ENCODE peak calls at places on chromosomes 3 and 15, in four cellular contexts. V is H1, M is IMR-90, J is H9. D is an unnamed sample.
A peak's percentile ranks its signal among the peaks of the same experiment; 100 is the strongest.

GRCh38 chr15:61115241-61115640 is 113.9 kb downstream of the RORA start:
- DNase-seq in V (no peak), M (peak; percentile 2), J (no peak), D (no peak)

GRCh38 chr3:64355473-64355872 is 130.2 kb upstream of the PRICKLE2 start:
- DNase-seq in V (no peak), M (peak; percentile 67), J (no peak), D (no peak)

GRCh38 chr3:189165092-189165491 is 6.7 kb upstream of the TPRG1 start:
- DNase-seq in V (no peak), M (no peak), J (no peak), D (no peak)

GRCh38 chr15:70156781-70157261 is 59.1 kb upstream of the TLE3 start:
- DNase-seq in V (no peak), M (peak; percentile 34), J (no peak), D (no peak)

GRCh38 chr3:95319921-95320494 is 1257.1 kb downstream of the NSUN3 start:
- DNase-seq in V (no peak), M (no peak), J (no peak), D (peak; percentile 10)

GRCh38 chr15:71725215-71725955 is 85.0 kb upstream of the NR2E3 start:
- DNase-seq in V (no peak), M (peak; percentile 80), J (no peak), D (no peak)

GRCh38 chr3:102095383-102095782 is 246.1 kb downstream of the NFKBIZ start:
- DNase-seq in V (no peak), M (no peak), J (no peak), D (no peak)

GRCh38 chr3:195839260-195840010 is 27.7 kb upstream of the MUC4 start:
- DNase-seq in V (no peak), M (no peak), J (no peak), D (no peak)

GRCh38 chr3:72011495-72011894 is 226.5 kb upstream of the PROK2 start:
- DNase-seq in V (no peak), M (peak; percentile 62), J (no peak), D (no peak)

GRCh38 chr3:29186131-29186599 is 94.7 kb upstream of the RBMS3 start:
- DNase-seq in V (no peak), M (peak; percentile 96), J (no peak), D (no peak)

GRCh38 chr15:88690331-88690730 is 51.5 kb downstream of the ISG20 start:
- DNase-seq in V (no peak), M (no peak), J (no peak), D (no peak)

GRCh38 chr15:79682285-79682684 is 214.5 kb downstream of the MTHFS start:
- DNase-seq in V (no peak), M (peak; percentile 79), J (no peak), D (no peak)

GRCh38 chr3:8597515-8597853 is 47.1 kb downstream of the SSUH2 start:
- DNase-seq in V (no peak), M (no peak), J (no peak), D (no peak)

GRCh38 chr15:43095708-43096347 is 10.0 kb downstream of the UBR1 start:
- DNase-seq in V (no peak), M (peak; percentile 79), J (no peak), D (no peak)

GRCh38 chr15:69926721-69927120 is 171.0 kb downstream of the TLE3 start:
- DNase-seq in V (no peak), M (no peak), J (peak; percentile 5), D (no peak)

GRCh38 chr3:190429681-190430080 is 20.0 kb downstream of the TMEM207 start:
- DNase-seq in V (no peak), M (peak; percentile 59), J (no peak), D (no peak)

GRCh38 chr15:45962733-45963132 is 327.9 kb downstream of the SQOR start:
- DNase-seq in V (no peak), M (no peak), J (no peak), D (no peak)

DNA sequence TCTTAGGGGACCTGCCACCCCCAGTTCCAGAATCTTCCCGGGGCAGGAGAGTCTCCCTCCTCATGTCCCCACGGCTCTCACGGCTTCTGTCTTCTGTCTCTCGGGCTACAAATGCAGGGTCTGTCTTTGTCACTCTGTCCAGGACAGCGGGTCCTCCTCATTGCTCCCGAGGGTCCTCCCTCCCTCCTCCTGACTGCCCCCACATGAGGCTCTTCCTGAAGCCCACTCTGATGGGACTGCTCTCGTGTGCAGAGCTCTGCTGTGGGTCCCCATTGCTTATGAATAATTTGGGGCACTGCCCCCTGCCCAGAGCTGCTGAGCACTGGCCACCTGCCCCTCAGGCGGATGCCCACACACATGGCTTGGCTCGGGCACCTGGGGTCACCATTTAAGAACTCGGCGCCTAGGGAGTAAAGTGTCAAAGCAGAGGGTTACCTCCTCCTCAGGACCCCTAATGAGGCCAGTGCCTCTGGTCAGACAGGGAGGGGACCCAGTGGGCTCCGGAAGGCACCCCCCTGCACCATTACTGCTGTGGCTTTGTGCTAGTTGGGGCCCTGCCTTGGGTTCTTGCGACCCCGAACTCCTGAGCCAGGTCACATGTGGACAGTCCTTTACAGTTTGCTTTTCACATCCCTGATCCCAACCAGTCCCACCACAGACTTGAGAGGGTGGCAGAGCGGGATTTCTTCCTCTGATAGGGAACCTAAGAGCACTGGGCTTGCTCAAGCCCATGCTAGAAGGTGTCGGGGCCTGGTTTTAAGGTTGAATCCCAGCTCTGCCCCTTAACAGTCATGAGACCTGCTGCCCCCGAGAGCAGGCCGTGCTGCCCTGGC is 22.1 kb downstream of the HDAC11 start:
- DNase-seq in V (no peak), M (no peak), J (no peak), D (no peak)
- H2AK5ac ChIP-seq in V (no peak overlapping the region), M (no peak overlapping the region), J (no peak overlapping the region), D (no peak overlapping the region)

GRCh38 chr3:57555738-57556458 is at the start of gene PDE12:
- DNase-seq in V (peak; percentile 85), M (peak; percentile 91), J (peak; percentile 84), D (peak; percentile 96)
- H2BK5ac ChIP-seq in V (peak within 1 kb of the TSS; percentile 53), M (peak within 1 kb of the TSS; percentile 92), J (no peak within 1 kb of the TSS), D (no peak within 1 kb of the TSS)

DNA sequence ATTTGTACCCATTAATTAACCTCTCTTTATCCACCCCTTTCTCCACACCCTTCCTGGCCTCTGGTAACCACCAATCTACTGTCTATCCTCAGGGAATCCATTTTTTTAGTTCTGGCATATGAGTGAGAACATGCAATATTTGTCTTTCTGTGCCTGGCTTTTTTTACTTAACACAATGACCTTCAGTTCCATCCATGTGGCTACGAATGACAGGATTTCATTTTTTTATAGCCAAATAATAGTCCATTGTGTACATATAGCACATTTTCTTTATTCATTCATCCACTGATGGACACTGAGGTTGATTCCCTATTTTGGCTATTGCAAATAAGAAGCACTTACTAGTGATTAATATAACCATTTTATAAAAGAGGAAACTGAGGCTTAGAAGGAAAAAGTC is 109.9 kb upstream of the NANOGP8 start:
- DNase-seq in V (no peak), M (no peak), J (no peak), D (no peak)
- H3K56ac ChIP-seq in V (no peak overlapping the region), M (no peak overlapping the region), J (no peak overlapping the region), D (no peak overlapping the region)

DNA sequence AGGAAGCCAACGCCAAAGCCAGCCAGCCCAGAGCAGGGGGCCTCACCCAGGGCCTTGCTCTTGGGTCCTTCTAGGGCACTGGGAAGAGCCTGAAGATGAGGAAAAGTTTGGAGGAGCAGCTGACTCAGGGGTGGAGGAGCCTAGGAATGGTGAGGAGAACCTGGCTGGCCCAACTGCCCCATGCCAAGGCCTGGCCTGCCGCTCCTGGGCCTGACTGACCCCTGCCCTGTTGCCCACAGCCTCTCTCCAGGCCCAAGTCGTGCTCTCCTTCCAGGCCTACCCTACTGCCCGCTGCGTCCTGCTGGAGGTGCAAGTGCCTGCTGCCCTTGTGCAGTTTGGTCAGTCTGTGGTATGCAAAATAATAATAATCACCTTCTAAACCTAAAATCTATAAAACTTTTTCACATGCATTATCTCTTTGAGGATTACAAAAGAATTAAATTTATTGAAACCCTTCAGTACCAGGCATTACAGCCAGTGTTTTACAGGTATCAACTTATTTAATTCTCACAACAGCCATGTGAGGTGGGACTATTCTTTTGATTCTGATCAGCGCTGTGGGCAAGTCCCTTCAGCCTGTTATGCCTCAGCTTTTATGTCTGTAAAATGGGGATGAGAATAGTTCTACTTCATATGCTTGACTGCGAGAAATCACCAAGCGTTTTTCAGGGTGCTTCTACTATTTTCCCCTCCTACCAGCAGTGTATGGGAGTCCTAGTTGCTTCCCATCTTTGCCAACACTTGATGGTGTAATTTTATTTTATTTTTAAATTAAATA is 1.6 kb downstream of the IL17RC start:
- DNase-seq in V (no peak), M (no peak), J (no peak), D (no peak)
- H2AK5ac ChIP-seq in V (peak overlapping the region; percentile 77), M (peak overlapping the region; percentile 33), J (no peak overlapping the region), D (no peak overlapping the region)

D was measured in mesendoderm.